ENCODE peak calls at places on chromosomes 3 and 15, in four cellular contexts. P is transverse colon, W is HepG2, T is stomach. I is an unnamed sample.

GRCh38 chr3:122246214-122246613 is 62.7 kb downstream of the CASR start:
- DNase-seq in P (no peak), W (no peak), T (no peak), I (no peak)

GRCh38 chr15:80596521-80596976 is 98.6 kb upstream of the ABHD17C start:
- DNase-seq in P (peak; percentile 33), W (peak; percentile 83), T (peak; percentile 49), I (no peak)

GRCh38 chr15:89999676-90000174 is 1.4 kb upstream of the ZNF710 start:
- DNase-seq in P (peak; percentile 37), W (no peak), T (no peak), I (no peak)

GRCh38 chr3:25021816-25022215 is 406.2 kb upstream of the RARB start:
- DNase-seq in P (no peak), W (peak; percentile 3), T (no peak), I (no peak)

GRCh38 chr15:68042156-68042854 is 11.8 kb upstream of the PIAS1 start:
- DNase-seq in P (no peak), W (peak; percentile 50), T (no peak), I (no peak)

GRCh38 chr3:48464713-48465221 is 18.2 kb downstream of the ATRIP start:
- DNase-seq in P (no peak), W (no peak), T (no peak), I (no peak)

GRCh38 chr15:63870043-63870394 is 36.3 kb upstream of the HERC1 start:
- DNase-seq in P (no peak), W (no peak), T (no peak), I (no peak)

GRCh38 chr15:64991536-64992135 is 1.9 kb upstream of the SPG21 start:
- DNase-seq in P (no peak), W (no peak), T (no peak), I (no peak)

GRCh38 chr15:39118510-39118909 is 462.4 kb upstream of the THBS1 start:
- DNase-seq in P (no peak), W (no peak), T (no peak), I (no peak)

GRCh38 chr15:83284563-83285283 is at the start of gene BNC1:
- DNase-seq in P (no peak), W (no peak), T (no peak), I (no peak)

GRCh38 chr15:47185222-47185800 is 532.0 kb upstream of the SEMA6D start:
- DNase-seq in P (no peak), W (no peak), T (no peak), I (no peak)

GRCh38 chr15:76533060-76533955 is 196.7 kb downstream of the ISL2 start:
- DNase-seq in P (no peak), W (peak; percentile 81), T (no peak), I (no peak)

GRCh38 chr3:135191690-135192089 is 396.6 kb downstream of the EPHB1 start:
- DNase-seq in P (no peak), W (no peak), T (no peak), I (no peak)

GRCh38 chr3:106022913-106023312 is 154.1 kb upstream of the CBLB start:
- DNase-seq in P (no peak), W (no peak), T (no peak), I (no peak)

GRCh38 chr3:40608091-40608490 is 83.3 kb downstream of the ZNF621 start:
- DNase-seq in P (no peak), W (no peak), T (no peak), I (no peak)

GRCh38 chr3:138477801-138478200 is 43.4 kb downstream of the ESYT3 start:
- DNase-seq in P (no peak), W (no peak), T (no peak), I (no peak)

GRCh38 chr3:195907730-195908438 is 467 bp downstream of the TNK2 start:
- DNase-seq in P (peak; percentile 71), W (no peak), T (peak; percentile 51), I (no peak)

GRCh38 chr3:126344380-126345041 is 12.7 kb downstream of the KLF15 start:
- DNase-seq in P (peak; percentile 6), W (no peak), T (peak; percentile 18), I (peak; percentile 38)

GRCh38 chr3:126338796-126339241 is 18.4 kb downstream of the KLF15 start:
- DNase-seq in P (peak; percentile 5), W (no peak), T (peak; percentile 24), I (no peak)

GRCh38 chr3:111156506-111156905 is 84.9 kb downstream of the NECTIN3 start:
- DNase-seq in P (no peak), W (no peak), T (no peak), I (no peak)

GRCh38 chr15:70016511-70016994 is 81.2 kb downstream of the TLE3 start:
- DNase-seq in P (peak; percentile 38), W (no peak), T (no peak), I (no peak)

GRCh38 chr15:79028411-79028964 is 62.1 kb downstream of the RASGRF1 start:
- DNase-seq in P (peak; percentile 26), W (peak; percentile 63), T (no peak), I (no peak)

GRCh38 chr3:68986496-68987208 is 26.8 kb downstream of the EOGT start:
- DNase-seq in P (no peak), W (no peak), T (no peak), I (no peak)

GRCh38 chr3:124420392-124420791 is 309.9 kb upstream of the UMPS start:
- DNase-seq in P (no peak), W (no peak), T (no peak), I (no peak)

GRCh38 chr3:182812123-182812522 is 18.8 kb downstream of the ATP11B start:
- DNase-seq in P (no peak), W (no peak), T (no peak), I (no peak)

GRCh38 chr3:59480486-59480995 is 430.7 kb upstream of the CFAP20DC start:
- DNase-seq in P (no peak), W (no peak), T (no peak), I (no peak)

GRCh38 chr3:99172736-99173657 is 271.5 kb upstream of the DCBLD2 start:
- DNase-seq in P (peak; percentile 42), W (peak; percentile 54), T (peak; percentile 44), I (no peak)

GRCh38 chr15:64635486-64635815 is 139.9 kb downstream of the RBPMS2 start:
- DNase-seq in P (no peak), W (peak; percentile 42), T (peak; percentile 44), I (no peak)

GRCh38 chr15:81789403-81789802 is 256.4 kb downstream of the MEX3B start:
- DNase-seq in P (no peak), W (no peak), T (no peak), I (no peak)

GRCh38 chr3:24195504-24196230 is 250.6 kb downstream of the NR1D2 start:
- DNase-seq in P (no peak), W (no peak), T (no peak), I (no peak)

GRCh38 chr3:106116733-106117489 is 248.1 kb upstream of the CBLB start:
- DNase-seq in P (no peak), W (no peak), T (no peak), I (no peak)

GRCh38 chr3:52528596-52529375 is 4.9 kb downstream of the NT5DC2 start:
- DNase-seq in P (peak; percentile 6), W (no peak), T (no peak), I (no peak)

GRCh38 chr3:33426068-33426467 is 14.1 kb downstream of the UBP1 start:
- DNase-seq in P (no peak), W (no peak), T (no peak), I (no peak)

GRCh38 chr3:79690072-79690471 is 77.7 kb downstream of the ROBO1 start:
- DNase-seq in P (no peak), W (no peak), T (no peak), I (no peak)

GRCh38 chr3:27521179-27521871 is 37.1 kb upstream of the SLC4A7 start:
- DNase-seq in P (no peak), W (peak; percentile 69), T (no peak), I (no peak)

GRCh38 chr3:138675393-138675792 is 66.8 kb downstream of the FAIM start:
- DNase-seq in P (no peak), W (no peak), T (no peak), I (no peak)

GRCh38 chr15:93124126-93124525 is 35.1 kb upstream of the RGMA start:
- DNase-seq in P (no peak), W (no peak), T (no peak), I (no peak)
- H3K27me3 ChIP-seq in P (no peaks in the 10 kb centered on the region), W (peaks cover 1% of the 10 kb centered on the region), T (no peaks in the 10 kb centered on the region), I (no peaks in the 10 kb centered on the region)

DNA sequence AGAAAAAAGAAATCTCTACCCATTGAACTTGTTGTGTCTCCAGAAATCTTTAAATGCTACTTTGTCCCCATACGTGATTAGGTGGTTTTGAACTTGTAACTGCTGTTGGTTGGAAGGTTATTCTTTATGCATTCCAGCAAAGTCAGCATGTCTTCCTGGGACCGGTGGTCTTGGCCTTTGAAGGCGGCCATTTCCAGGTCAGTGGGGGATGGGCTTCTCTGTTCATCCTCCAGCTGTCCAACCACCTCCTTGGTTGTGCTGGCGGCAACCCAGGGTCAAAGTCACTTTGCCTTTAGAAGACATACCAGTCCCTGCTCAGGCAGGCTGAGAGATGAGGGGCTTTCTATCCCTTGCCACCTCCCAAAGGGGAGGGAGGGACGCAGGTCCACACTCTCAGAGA is 37.9 kb upstream of the ARL8B start:
- DNase-seq in P (no peak), W (no peak), T (no peak), I (no peak)
- TF ChIP-seq POLR2AphosphoS5 in P (no peak), W (no peak), T (no peak), I (no peak)

DNA sequence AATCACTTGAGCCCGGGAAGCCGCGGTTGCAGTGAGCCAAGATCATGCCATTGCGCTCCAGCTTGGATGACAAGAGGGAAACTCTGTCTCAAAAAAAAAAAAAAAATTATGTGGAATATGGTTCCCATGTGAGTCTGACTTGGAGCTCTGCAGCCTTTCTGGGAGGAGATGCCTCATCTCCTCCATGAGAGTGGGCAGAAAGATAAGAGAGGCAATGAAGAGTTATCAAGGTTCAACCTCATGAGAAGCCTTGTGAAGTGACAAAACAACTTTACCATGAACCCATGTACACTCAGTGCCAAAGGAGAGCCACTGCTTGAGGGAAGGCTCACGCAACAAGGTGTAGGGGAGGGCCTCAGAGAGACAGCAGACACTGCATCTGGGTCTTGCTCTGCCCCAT is 75.8 kb downstream of the CD200R1L start:
- DNase-seq in P (no peak), W (no peak), T (no peak), I (no peak)
- H3K4me1 ChIP-seq in P (peaks cover 12% of the 10 kb centered on the region), W (no peaks in the 10 kb centered on the region), T (no peaks in the 10 kb centered on the region), I (no peaks in the 10 kb centered on the region)

GRCh38 chr3:76410762-76411281 is 625.5 kb upstream of the ZNF717 start:
- DNase-seq in P (no peak), W (no peak), T (no peak), I (no peak)

DNA sequence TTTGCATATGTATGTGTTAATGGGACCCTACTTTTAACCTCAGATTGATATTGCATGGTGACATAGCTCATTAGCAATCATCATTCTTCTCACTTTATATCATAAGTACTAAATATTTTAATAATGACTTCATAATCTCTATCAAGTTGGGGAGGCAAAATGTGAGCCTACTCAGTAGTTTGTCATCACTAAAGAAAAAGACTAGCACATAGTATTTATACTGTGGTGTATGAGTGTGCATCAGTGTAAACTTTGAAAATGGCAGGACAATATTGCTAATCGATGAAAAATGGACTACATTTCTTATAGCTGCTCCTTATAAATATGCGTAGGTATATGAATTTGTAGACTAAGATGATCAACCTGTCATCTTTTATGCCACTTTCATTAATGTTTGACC is 624.5 kb upstream of the ROBO2 start:
- DNase-seq in P (no peak), W (no peak), T (no peak), I (no peak)
- H3K27me3 ChIP-seq in P (no peaks in the 10 kb centered on the region), W (no peaks in the 10 kb centered on the region), T (no peaks in the 10 kb centered on the region), I (no peaks in the 10 kb centered on the region)

I was measured in breast epithelium.